ENCODE peak calls at places on chromosomes 5 and 9, in five cellular contexts. B is BJ, F is astrocyte of the spinal cord, K is lower lobe of right lung, T is heart right ventricle. X is an unnamed sample.

GRCh38 chr5:122701640-122702523 is 73.0 kb upstream of the SNX2 start:
- DNase-seq in B (no peak), F (no peak), K (no peak), T (no peak), X (no peak)

GRCh38 chr5:66742083-66742895 is 146.1 kb downstream of the MAST4 start:
- DNase-seq in B (no peak), F (no peak), K (peak), T (peak), X (no peak)

GRCh38 chr9:112097712-112098688 is 77.1 kb downstream of the SUSD1 start:
- DNase-seq in B (no peak), F (peak), K (peak), T (peak), X (peak)

GRCh38 chr5:119411291-119411934 is 40.9 kb upstream of the HSD17B4 start:
- DNase-seq in B (no peak), F (peak), K (no peak), T (no peak), X (peak)

GRCh38 chr5:61910771-61911170 is 395.2 kb upstream of the KIF2A start:
- DNase-seq in B (no peak), F (no peak), K (no peak), T (no peak), X (no peak)

GRCh38 chr5:6162175-6162574 is 216.2 kb downstream of the MED10 start:
- DNase-seq in B (no peak), F (no peak), K (no peak), T (no peak), X (no peak)

GRCh38 chr9:89419978-89420394 is 77.9 kb downstream of the SEMA4D start:
- DNase-seq in B (no peak), F (no peak), K (no peak), T (no peak), X (no peak)

GRCh38 chr5:112696786-112697185 is 40.9 kb upstream of the APC start:
- DNase-seq in B (no peak), F (no peak), K (no peak), T (no peak), X (no peak)

GRCh38 chr9:106653111-106653697 is 209.8 kb upstream of the ZNF462 start:
- DNase-seq in B (no peak), F (no peak), K (no peak), T (no peak), X (no peak)

GRCh38 chr5:126464959-126465358 is 41.8 kb downstream of the GRAMD2B start:
- DNase-seq in B (no peak), F (no peak), K (peak), T (no peak), X (no peak)

GRCh38 chr5:176562189-176562588 is 13.0 kb downstream of the CDHR2 start:
- DNase-seq in B (no peak), F (no peak), K (no peak), T (no peak), X (no peak)

GRCh38 chr9:37675661-37676060 is 24.9 kb downstream of the FRMPD1 start:
- DNase-seq in B (no peak), F (no peak), K (no peak), T (no peak), X (no peak)

GRCh38 chr5:24791326-24791725 is 146.5 kb upstream of the CDH10 start:
- DNase-seq in B (no peak), F (no peak), K (no peak), T (no peak), X (no peak)

GRCh38 chr5:55868846-55869245 is 17.7 kb downstream of the IL31RA start:
- DNase-seq in B (peak), F (peak), K (no peak), T (no peak), X (peak)

GRCh38 chr5:168991311-168991710 is 309.6 kb downstream of the SLIT3 start:
- DNase-seq in B (no peak), F (no peak), K (no peak), T (no peak), X (no peak)

GRCh38 chr9:79774356-79774755 is 202.6 kb downstream of the TLE4 start:
- DNase-seq in B (no peak), F (no peak), K (no peak), T (no peak), X (no peak)

GRCh38 chr9:86035827-86036440 is 63.4 kb downstream of the GOLM1 start:
- DNase-seq in B (no peak), F (no peak), K (no peak), T (no peak), X (no peak)

GRCh38 chr9:33287087-33287490 is 3.2 kb upstream of the NFX1 start:
- DNase-seq in B (peak), F (peak), K (no peak), T (peak), X (peak)

GRCh38 chr9:121765021-121765950 is 113.9 kb downstream of the DAB2IP start:
- DNase-seq in B (peak), F (peak), K (no peak), T (peak), X (peak)

GRCh38 chr5:39394946-39395345 is 29.8 kb downstream of the DAB2 start:
- DNase-seq in B (peak), F (peak), K (no peak), T (no peak), X (peak)

GRCh38 chr9:92071634-92072033 is 43.6 kb downstream of the SPTLC1 start:
- DNase-seq in B (no peak), F (no peak), K (no peak), T (no peak), X (no peak)

GRCh38 chr9:21677387-21677786 is 125.0 kb upstream of the MTAP start:
- DNase-seq in B (no peak), F (no peak), K (no peak), T (no peak), X (no peak)

GRCh38 chr5:139251281-139251687 is 42.3 kb upstream of the MATR3 start:
- DNase-seq in B (no peak), F (no peak), K (no peak), T (no peak), X (no peak)

GRCh38 chr5:44885903-44886302 is 77.2 kb downstream of the MRPS30 start:
- DNase-seq in B (no peak), F (peak), K (no peak), T (no peak), X (no peak)

GRCh38 chr5:164497665-164498064 is 992.2 kb downstream of the MAT2B start:
- DNase-seq in B (no peak), F (no peak), K (no peak), T (no peak), X (no peak)

GRCh38 chr9:121399883-121400607 is 30.0 kb upstream of the STOM start:
- DNase-seq in B (peak), F (peak), K (no peak), T (peak), X (peak)

GRCh38 chr9:93675336-93676150 is 99.2 kb downstream of the PHF2 start:
- DNase-seq in B (no peak), F (no peak), K (peak), T (peak), X (no peak)

GRCh38 chr9:93677641-93678136 is 101.3 kb downstream of the PHF2 start:
- DNase-seq in B (no peak), F (no peak), K (peak), T (peak), X (no peak)

GRCh38 chr9:93676310-93677054 is 100.1 kb downstream of the PHF2 start:
- DNase-seq in B (no peak), F (no peak), K (peak), T (peak), X (no peak)

GRCh38 chr9:93678199-93679019 is 102.0 kb downstream of the PHF2 start:
- DNase-seq in B (no peak), F (no peak), K (peak), T (peak), X (no peak)

DNA sequence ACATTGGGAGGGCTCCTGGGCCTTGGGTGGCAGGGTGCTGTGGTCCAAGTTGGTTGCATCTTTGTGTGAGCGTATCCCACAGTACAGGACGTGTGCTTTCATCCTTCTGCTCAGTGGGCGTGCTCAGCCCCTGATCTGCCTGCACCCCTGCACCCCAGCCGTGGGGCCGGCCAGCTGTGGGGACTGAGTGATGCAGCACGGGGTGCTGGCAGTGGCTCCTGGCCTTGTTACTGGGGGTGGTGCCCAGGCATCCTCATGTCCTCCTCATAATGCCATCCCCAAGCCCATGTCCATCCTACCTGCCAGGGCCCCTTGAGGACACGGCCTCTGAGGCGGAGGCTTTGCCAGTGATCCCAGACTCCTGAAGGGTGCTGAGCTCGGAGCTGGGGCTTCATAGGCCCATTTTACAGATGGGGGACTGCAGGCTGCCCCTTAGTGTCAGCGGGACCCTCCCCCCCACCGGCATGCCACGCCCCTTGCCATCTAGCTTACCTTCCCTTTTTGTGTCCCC is 100.7 kb downstream of the PHF2 start:
- DNase-seq in B (no peak), F (no peak), K (peak), T (peak), X (no peak)
- H3K4me3 ChIP-seq in B (no peak), F (no peak), K (no peak), T (no peak), X (no peak)

DNA sequence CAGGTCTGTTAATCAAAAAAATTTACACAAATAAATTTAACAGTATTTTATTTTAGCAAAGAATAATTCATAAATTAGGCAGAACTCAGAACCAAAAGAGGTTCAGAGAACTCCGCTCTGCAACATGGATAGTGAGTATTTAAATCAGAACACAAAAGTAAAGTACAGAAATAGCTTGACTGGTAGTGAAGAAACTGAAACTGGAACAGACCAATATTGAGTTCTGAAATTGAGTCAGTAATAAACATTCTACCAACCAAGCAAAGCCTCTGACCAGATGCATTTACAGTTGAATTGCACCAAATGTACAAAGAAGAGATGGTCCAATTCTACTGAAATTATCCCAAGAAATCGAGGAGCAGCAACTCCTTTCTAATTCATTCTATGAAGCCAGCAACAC is 1542.8 kb downstream of the EFNA5 start:
- DNase-seq in B (no peak), F (no peak), K (no peak), T (no peak), X (no peak)
- H3K4me3 ChIP-seq in B (no peak), F (no peak), K (no peak), T (no peak), X (no peak)

GRCh38 chr9:14251146-14252071 is 62.5 kb downstream of the NFIB start:
- DNase-seq in B (no peak), F (peak), K (peak), T (peak), X (peak)
- H3K4me3 ChIP-seq in B (no peak), F (no peak), K (peak), T (no peak), X (no peak)

GRCh38 chr9:123929177-123929869 is 603 bp downstream of the DENND1A start:
- DNase-seq in B (no peak), F (no peak), K (peak), T (no peak), X (no peak)
- H3K4me3 ChIP-seq in B (peak), F (peak), K (peak), T (peak), X (peak)

GRCh38 chr9:123287639-123288038 is 19.3 kb upstream of the STRBP start:
- DNase-seq in B (no peak), F (no peak), K (no peak), T (no peak), X (no peak)

GRCh38 chr9:123290764-123291163 is 22.4 kb upstream of the STRBP start:
- DNase-seq in B (no peak), F (no peak), K (no peak), T (no peak), X (no peak)

GRCh38 chr9:123286324-123286723 is 17.9 kb upstream of the STRBP start:
- DNase-seq in B (no peak), F (no peak), K (no peak), T (no peak), X (no peak)

GRCh38 chr9:123296174-123296573 is 27.8 kb upstream of the STRBP start:
- DNase-seq in B (no peak), F (no peak), K (no peak), T (no peak), X (no peak)

GRCh38 chr9:123291736-123292135 is 23.4 kb upstream of the STRBP start:
- DNase-seq in B (no peak), F (no peak), K (no peak), T (no peak), X (no peak)
- H3K4me3 ChIP-seq in B (no peak), F (no peak), K (no peak), T (no peak), X (no peak)

GRCh38 chr9:136773386-136774044 is 9.2 kb upstream of the LCN15 start:
- DNase-seq in B (no peak), F (no peak), K (peak), T (no peak), X (no peak)
- H3K4me3 ChIP-seq in B (no peak), F (no peak), K (no peak), T (no peak), X (no peak)

DNA sequence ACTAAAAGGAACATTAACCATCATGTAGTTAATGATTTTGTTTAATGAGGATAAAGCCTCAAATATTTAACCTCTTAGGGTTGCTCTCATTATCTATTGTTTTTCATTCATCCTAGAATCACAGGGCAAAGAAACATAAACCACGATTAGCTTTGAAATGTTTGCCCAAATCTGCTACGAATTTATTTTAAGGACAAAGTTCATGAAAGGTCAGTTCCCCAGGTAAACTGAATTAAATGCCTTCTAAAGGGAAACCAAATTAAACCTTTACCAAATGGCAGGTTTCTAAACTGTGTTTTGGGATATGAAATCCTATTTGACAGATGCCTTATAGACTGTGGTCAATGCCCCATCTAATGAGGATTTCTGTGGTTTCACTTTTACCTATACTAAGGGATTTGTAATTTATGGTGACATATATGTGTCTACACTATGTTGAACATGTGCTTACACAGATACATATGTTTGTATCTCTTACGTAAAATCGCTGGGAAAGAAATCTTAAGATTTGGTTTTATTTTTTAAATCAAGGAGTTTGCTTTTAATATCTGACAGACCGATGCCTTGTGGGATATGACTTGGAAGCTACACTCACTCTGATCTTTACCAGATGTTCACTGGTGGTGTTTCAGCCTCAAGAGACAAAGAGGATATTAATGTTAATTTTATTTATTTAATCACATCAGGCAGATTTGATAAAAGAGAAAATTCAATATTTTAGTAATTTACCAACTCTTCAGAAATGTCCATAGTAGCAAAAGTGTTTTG is 188.5 kb downstream of the GLIS3 start:
- DNase-seq in B (no peak), F (no peak), K (no peak), T (no peak), X (no peak)
- H3K4me3 ChIP-seq in B (no peak), F (no peak), K (no peak), T (no peak), X (no peak)

X was measured in fibroblast of pulmonary artery.